ENCODE peak calls at places on chromosome 16, in five cellular contexts. One of them, this sample, is unnamed.

GRCh38 chr16:20867585-20867984 is 32.6 kb downstream of the DCUN1D3 start:
- DNase-seq in lung: no peak
- DNase-seq in neuronal stem cell: no peak
- DNase-seq in gastrocnemius medialis: no peak
- DNase-seq in Panc1: no peak
- DNase-seq in this sample: no peak

GRCh38 chr16:73605309-73605708 is 557.4 kb upstream of the ZFHX3 start:
- DNase-seq in lung: no peak
- DNase-seq in neuronal stem cell: peak
- DNase-seq in gastrocnemius medialis: no peak
- DNase-seq in Panc1: no peak
- DNase-seq in this sample: peak

GRCh38 chr16:25413962-25414361 is 156.3 kb upstream of the ZKSCAN2 start:
- DNase-seq in lung: no peak
- DNase-seq in neuronal stem cell: no peak
- DNase-seq in gastrocnemius medialis: no peak
- DNase-seq in Panc1: no peak
- DNase-seq in this sample: no peak

GRCh38 chr16:20906225-20906870 is 5.8 kb downstream of the LYRM1 start:
- DNase-seq in lung: no peak
- DNase-seq in neuronal stem cell: no peak
- DNase-seq in gastrocnemius medialis: no peak
- DNase-seq in Panc1: no peak
- DNase-seq in this sample: no peak

GRCh38 chr16:3046506-3047386 is at the start of gene MMP25:
- DNase-seq in lung: no peak
- DNase-seq in neuronal stem cell: no peak
- DNase-seq in gastrocnemius medialis: no peak
- DNase-seq in Panc1: no peak
- DNase-seq in this sample: no peak

GRCh38 chr16:80447263-80447662 is 93.5 kb upstream of the DYNLRB2 start:
- DNase-seq in lung: no peak
- DNase-seq in neuronal stem cell: no peak
- DNase-seq in gastrocnemius medialis: no peak
- DNase-seq in Panc1: no peak
- DNase-seq in this sample: no peak

GRCh38 chr16:19705131-19705501 is 12.9 kb downstream of the KNOP1 start:
- DNase-seq in lung: no peak
- DNase-seq in neuronal stem cell: no peak
- DNase-seq in gastrocnemius medialis: no peak
- DNase-seq in Panc1: no peak
- DNase-seq in this sample: no peak

GRCh38 chr16:66717112-66717675 is 20.7 kb upstream of the CMTM4 start:
- DNase-seq in lung: no peak
- DNase-seq in neuronal stem cell: no peak
- DNase-seq in gastrocnemius medialis: no peak
- DNase-seq in Panc1: no peak
- DNase-seq in this sample: no peak

GRCh38 chr16:86508947-86509758 is 1.2 kb upstream of the FOXF1 start:
- DNase-seq in lung: peak
- DNase-seq in neuronal stem cell: peak
- DNase-seq in gastrocnemius medialis: no peak
- DNase-seq in Panc1: no peak
- DNase-seq in this sample: no peak

GRCh38 chr16:86577314-86577971 is 906 bp upstream of the FOXL1 start:
- DNase-seq in lung: no peak
- DNase-seq in neuronal stem cell: no peak
- DNase-seq in gastrocnemius medialis: no peak
- DNase-seq in Panc1: no peak
- DNase-seq in this sample: no peak

GRCh38 chr16:11152205-11152604 is 103.8 kb downstream of the SOCS1 start:
- DNase-seq in lung: no peak
- DNase-seq in neuronal stem cell: no peak
- DNase-seq in gastrocnemius medialis: no peak
- DNase-seq in Panc1: no peak
- DNase-seq in this sample: no peak

GRCh38 chr16:72467157-72467759 is 295.3 kb upstream of the PMFBP1 start:
- DNase-seq in lung: no peak
- DNase-seq in neuronal stem cell: peak
- DNase-seq in gastrocnemius medialis: no peak
- DNase-seq in Panc1: peak
- DNase-seq in this sample: peak

GRCh38 chr16:74991593-74992403 is 6.9 kb upstream of the WDR59 start:
- DNase-seq in lung: no peak
- DNase-seq in neuronal stem cell: no peak
- DNase-seq in gastrocnemius medialis: no peak
- DNase-seq in Panc1: no peak
- DNase-seq in this sample: no peak

GRCh38 chr16:46857261-46857962 is 26.4 kb upstream of the C16orf87 start:
- DNase-seq in lung: no peak
- DNase-seq in neuronal stem cell: no peak
- DNase-seq in gastrocnemius medialis: peak
- DNase-seq in Panc1: no peak
- DNase-seq in this sample: no peak

GRCh38 chr16:67415872-67416793 is at the start of gene ZDHHC1:
- DNase-seq in lung: peak
- DNase-seq in neuronal stem cell: peak
- DNase-seq in gastrocnemius medialis: no peak
- DNase-seq in Panc1: no peak
- DNase-seq in this sample: no peak

GRCh38 chr16:88413231-88413630 is 30.5 kb downstream of the ZNF469 start:
- DNase-seq in lung: no peak
- DNase-seq in neuronal stem cell: no peak
- DNase-seq in gastrocnemius medialis: no peak
- DNase-seq in Panc1: no peak
- DNase-seq in this sample: no peak

GRCh38 chr16:54284931-54285413 is 1.6 kb downstream of the IRX3 start:
- DNase-seq in lung: no peak
- DNase-seq in neuronal stem cell: no peak
- DNase-seq in gastrocnemius medialis: no peak
- DNase-seq in Panc1: no peak
- DNase-seq in this sample: no peak

GRCh38 chr16:27107185-27107592 is 40.5 kb downstream of the C16orf82 start:
- DNase-seq in lung: no peak
- DNase-seq in neuronal stem cell: no peak
- DNase-seq in gastrocnemius medialis: no peak
- DNase-seq in Panc1: no peak
- DNase-seq in this sample: no peak

GRCh38 chr16:7745321-7745720 is 412.7 kb downstream of the RBFOX1 start:
- DNase-seq in lung: no peak
- DNase-seq in neuronal stem cell: no peak
- DNase-seq in gastrocnemius medialis: no peak
- DNase-seq in Panc1: no peak
- DNase-seq in this sample: no peak

GRCh38 chr16:80610489-80611156 is 69.8 kb downstream of the DYNLRB2 start:
- DNase-seq in lung: no peak
- DNase-seq in neuronal stem cell: no peak
- DNase-seq in gastrocnemius medialis: no peak
- DNase-seq in Panc1: no peak
- DNase-seq in this sample: no peak

GRCh38 chr16:20673882-20674683 is 23.4 kb downstream of the ACSM1 start:
- DNase-seq in lung: no peak
- DNase-seq in neuronal stem cell: no peak
- DNase-seq in gastrocnemius medialis: no peak
- DNase-seq in Panc1: no peak
- DNase-seq in this sample: no peak

GRCh38 chr16:8675183-8676159 is 1.1 kb downstream of the ABAT start:
- DNase-seq in lung: no peak
- DNase-seq in neuronal stem cell: no peak
- DNase-seq in gastrocnemius medialis: no peak
- DNase-seq in Panc1: no peak
- DNase-seq in this sample: no peak

GRCh38 chr16:68090109-68090508 is 4.9 kb downstream of the NFATC3 start:
- DNase-seq in lung: no peak
- DNase-seq in neuronal stem cell: no peak
- DNase-seq in gastrocnemius medialis: no peak
- DNase-seq in Panc1: no peak
- DNase-seq in this sample: no peak

GRCh38 chr16:85227262-85227923 is 115.1 kb upstream of the CIBAR2 start:
- DNase-seq in lung: no peak
- DNase-seq in neuronal stem cell: no peak
- DNase-seq in gastrocnemius medialis: no peak
- DNase-seq in Panc1: no peak
- DNase-seq in this sample: no peak

GRCh38 chr16:10592611-10593010 is 12.2 kb upstream of the EMP2 start:
- DNase-seq in lung: no peak
- DNase-seq in neuronal stem cell: no peak
- DNase-seq in gastrocnemius medialis: no peak
- DNase-seq in Panc1: no peak
- DNase-seq in this sample: no peak

GRCh38 chr16:15482068-15482747 is 47.8 kb downstream of the BMERB1 start:
- DNase-seq in lung: peak
- DNase-seq in neuronal stem cell: no peak
- DNase-seq in gastrocnemius medialis: peak
- DNase-seq in Panc1: peak
- DNase-seq in this sample: peak

GRCh38 chr16:11470676-11471415 is 115.9 kb downstream of the LITAF start:
- DNase-seq in lung: no peak
- DNase-seq in neuronal stem cell: no peak
- DNase-seq in gastrocnemius medialis: no peak
- DNase-seq in Panc1: no peak
- DNase-seq in this sample: no peak

GRCh38 chr16:2787406-2787805 is at the start of gene PRSS33:
- DNase-seq in lung: no peak
- DNase-seq in neuronal stem cell: no peak
- DNase-seq in gastrocnemius medialis: no peak
- DNase-seq in Panc1: no peak
- DNase-seq in this sample: no peak

GRCh38 chr16:72566174-72566573 is 394.2 kb upstream of the PMFBP1 start:
- DNase-seq in lung: no peak
- DNase-seq in neuronal stem cell: no peak
- DNase-seq in gastrocnemius medialis: no peak
- DNase-seq in Panc1: no peak
- DNase-seq in this sample: no peak

GRCh38 chr16:15548482-15548891 is 94.5 kb downstream of the MARF1 start:
- DNase-seq in lung: no peak
- DNase-seq in neuronal stem cell: no peak
- DNase-seq in gastrocnemius medialis: no peak
- DNase-seq in Panc1: no peak
- DNase-seq in this sample: no peak

GRCh38 chr16:14007460-14007859 is 63.7 kb upstream of the MRTFB start:
- DNase-seq in lung: no peak
- DNase-seq in neuronal stem cell: no peak
- DNase-seq in gastrocnemius medialis: no peak
- DNase-seq in Panc1: no peak
- DNase-seq in this sample: no peak

GRCh38 chr16:29812754-29813643 is 1.0 kb downstream of the PRRT2 start:
- DNase-seq in lung: no peak
- DNase-seq in neuronal stem cell: no peak
- DNase-seq in gastrocnemius medialis: no peak
- DNase-seq in Panc1: no peak
- DNase-seq in this sample: no peak
- H3K4me3 ChIP-seq in lung: no peak
- H3K4me3 ChIP-seq in neuronal stem cell: peak
- H3K4me3 ChIP-seq in gastrocnemius medialis: peak
- H3K4me3 ChIP-seq in Panc1: peak
- H3K4me3 ChIP-seq in this sample: peak

GRCh38 chr16:24378999-24379398 is 122.9 kb downstream of the CACNG3 start:
- DNase-seq in lung: no peak
- DNase-seq in neuronal stem cell: no peak
- DNase-seq in gastrocnemius medialis: no peak
- DNase-seq in Panc1: no peak
- DNase-seq in this sample: no peak

GRCh38 chr16:24381470-24382118 is 125.5 kb downstream of the CACNG3 start:
- DNase-seq in lung: no peak
- DNase-seq in neuronal stem cell: no peak
- DNase-seq in gastrocnemius medialis: no peak
- DNase-seq in Panc1: no peak
- DNase-seq in this sample: no peak

GRCh38 chr16:24382929-24383328 is 126.8 kb downstream of the CACNG3 start:
- DNase-seq in lung: no peak
- DNase-seq in neuronal stem cell: peak
- DNase-seq in gastrocnemius medialis: no peak
- DNase-seq in Panc1: no peak
- DNase-seq in this sample: peak
- H3K27ac ChIP-seq in lung: no peak
- H3K27ac ChIP-seq in neuronal stem cell: no peak
- H3K27ac ChIP-seq in gastrocnemius medialis: no peak
- H3K27ac ChIP-seq in Panc1: no peak
- H3K27ac ChIP-seq in this sample: no peak

GRCh38 chr16:57478396-57479024 is 7.8 kb downstream of the DOK4 start:
- DNase-seq in lung: no peak
- DNase-seq in neuronal stem cell: no peak
- DNase-seq in gastrocnemius medialis: no peak
- DNase-seq in Panc1: no peak
- DNase-seq in this sample: no peak
- H3K4me3 ChIP-seq in lung: no peak
- H3K4me3 ChIP-seq in neuronal stem cell: no peak
- H3K4me3 ChIP-seq in gastrocnemius medialis: peak
- H3K4me3 ChIP-seq in Panc1: no peak
- H3K4me3 ChIP-seq in this sample: no peak

GRCh38 chr16:48820379-48820778 is 210.4 kb upstream of the N4BP1 start:
- DNase-seq in lung: no peak
- DNase-seq in neuronal stem cell: no peak
- DNase-seq in gastrocnemius medialis: no peak
- DNase-seq in Panc1: no peak
- DNase-seq in this sample: no peak

GRCh38 chr16:48814994-48815393 is 205.0 kb upstream of the N4BP1 start:
- DNase-seq in lung: peak
- DNase-seq in neuronal stem cell: no peak
- DNase-seq in gastrocnemius medialis: no peak
- DNase-seq in Panc1: no peak
- DNase-seq in this sample: no peak

GRCh38 chr16:48816393-48816792 is 206.4 kb upstream of the N4BP1 start:
- DNase-seq in lung: no peak
- DNase-seq in neuronal stem cell: no peak
- DNase-seq in gastrocnemius medialis: no peak
- DNase-seq in Panc1: no peak
- DNase-seq in this sample: no peak

GRCh38 chr16:48818257-48818656 is 208.3 kb upstream of the N4BP1 start:
- DNase-seq in lung: peak
- DNase-seq in neuronal stem cell: no peak
- DNase-seq in gastrocnemius medialis: no peak
- DNase-seq in Panc1: no peak
- DNase-seq in this sample: no peak

DNA sequence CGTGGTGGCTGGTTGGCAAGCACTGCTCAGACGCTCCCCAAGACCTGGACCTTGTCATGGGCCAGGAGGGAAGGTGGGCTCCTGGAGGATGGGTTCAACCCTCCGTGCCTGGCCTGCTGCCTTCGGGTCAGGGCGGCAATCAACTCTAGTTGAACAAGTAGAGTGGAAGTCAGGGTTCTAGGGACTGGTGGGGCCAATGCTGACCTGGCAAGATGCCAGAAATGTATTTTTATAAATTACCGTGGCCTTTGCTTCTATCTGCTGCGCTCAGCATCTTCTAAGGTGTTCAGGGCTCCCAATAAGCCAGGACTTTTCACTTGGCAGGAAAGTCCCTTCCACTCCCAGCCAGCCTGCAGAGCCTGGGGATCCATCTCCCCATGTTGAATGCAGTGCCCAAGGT is 207.1 kb upstream of the N4BP1 start:
- DNase-seq in lung: peak
- DNase-seq in neuronal stem cell: no peak
- DNase-seq in gastrocnemius medialis: no peak
- DNase-seq in Panc1: no peak
- DNase-seq in this sample: no peak
- H3K27ac ChIP-seq in lung: no peak
- H3K27ac ChIP-seq in neuronal stem cell: no peak
- H3K27ac ChIP-seq in gastrocnemius medialis: no peak
- H3K27ac ChIP-seq in Panc1: no peak
- H3K27ac ChIP-seq in this sample: no peak

This sample was measured in iPS DF 6.9.